ENCODE peak calls at places on chromosomes 2 and 18, in six cellular contexts. W is WERI-Rb-1, A is neural crest cell, V is H7, X is germinal center, C is heart left ventricle. U is an unnamed sample.

GRCh38 chr2:119339562-119339923 is 27.1 kb downstream of the C2orf76 start:
- DNase-seq in C (no peak), V (no peak), X (no peak), W (no peak), A (no peak), U (no peak)

GRCh38 chr2:161946489-161947107 is 127.4 kb downstream of the DPP4 start:
- DNase-seq in V (no peak), W (no peak), A (peak), X (no peak), C (no peak), U (no peak)

GRCh38 chr2:3332133-3332532 is 45.5 kb downstream of the EIPR1 start:
- DNase-seq in W (no peak), V (no peak), C (no peak), X (no peak), A (no peak), U (no peak)

GRCh38 chr2:233711312-233712008 is 1.2 kb upstream of the UGT1A5 start:
- DNase-seq in W (peak), C (peak), V (peak), X (peak), A (peak), U (peak)

GRCh38 chr2:168773719-168774521 is 28.5 kb upstream of the NOSTRIN start:
- DNase-seq in A (peak), C (peak), V (peak), W (peak), X (peak), U (peak)

GRCh38 chr2:85537600-85538506 is 1.1 kb upstream of the MAT2A start:
- DNase-seq in A (peak), X (peak), W (peak), C (peak), V (peak), U (peak)

GRCh38 chr2:108965540-108966299 is 23.3 kb downstream of the EDAR start:
- DNase-seq in C (no peak), V (no peak), X (no peak), W (no peak), A (no peak), U (no peak)

GRCh38 chr2:174972924-174973323 is 32.3 kb downstream of the CHN1 start:
- DNase-seq in X (no peak), A (no peak), C (no peak), W (no peak), V (no peak), U (no peak)

GRCh38 chr2:58428553-58429284 is 187.6 kb upstream of the FANCL start:
- DNase-seq in A (peak), C (no peak), X (peak), V (peak), W (peak), U (no peak)

GRCh38 chr18:67590571-67591141 is 74.1 kb upstream of the DSEL start:
- DNase-seq in W (no peak), C (no peak), V (no peak), A (no peak), X (no peak), U (no peak)

GRCh38 chr2:2664989-2665833 is 334.1 kb upstream of the MYT1L start:
- DNase-seq in X (no peak), W (peak), C (no peak), V (no peak), A (no peak), U (no peak)

GRCh38 chr2:134245340-134245984 is 8.4 kb upstream of the MGAT5 start:
- DNase-seq in W (peak), X (peak), C (peak), V (peak), A (peak), U (peak)

GRCh38 chr2:241985986-241986329 is 116.4 kb downstream of the RTP5 start:
- DNase-seq in X (no peak), V (no peak), A (no peak), W (no peak), C (no peak), U (no peak)

GRCh38 chr2:231670892-231671616 is 37.3 kb upstream of the PTMA start:
- DNase-seq in A (no peak), V (peak), W (peak), X (no peak), C (no peak), U (peak)

GRCh38 chr2:224208034-224208433 is 168.9 kb upstream of the SERPINE2 start:
- DNase-seq in X (no peak), V (no peak), A (no peak), C (no peak), W (no peak), U (no peak)

GRCh38 chr18:67733094-67733493 is 216.6 kb upstream of the DSEL start:
- DNase-seq in V (no peak), A (no peak), C (no peak), X (no peak), W (no peak), U (no peak)

GRCh38 chr2:81675651-81676050 is 1371.1 kb upstream of the LRRTM1 start:
- DNase-seq in C (no peak), V (no peak), A (no peak), X (no peak), W (no peak), U (no peak)

GRCh38 chr18:70280007-70280925 is 8.6 kb upstream of the SOCS6 start:
- DNase-seq in A (no peak), X (no peak), C (peak), W (no peak), V (no peak), U (peak)